ENCODE peak calls at places on chromosomes 6 and 20, in eight cellular contexts. P is cardiac septum; Y is mammary epithelial cell; B is ELF-1; L is anterior cingulate cortex; E is left cardiac atrium; C is T-helper 2 cell; N is activated T-cell treated with anti-CD3 and anti-CD28 coated beads, Interleukin-2, amount 50 U/mL, for 24 hours. Z is an unnamed sample.

GRCh38 chr20:21202284-21202683 is 76.4 kb downstream of the KIZ start:
- DNase-seq in P (no peak), Y (peak), B (no peak), L (no peak), E (no peak), C (no peak), N (no peak), Z (peak)

GRCh38 chr6:169292340-169293124 is 38.9 kb upstream of the THBS2 start:
- DNase-seq in P (no peak), Y (peak), B (no peak), L (no peak), E (peak), C (no peak), N (no peak), Z (peak)

GRCh38 chr6:113530769-113531168 is 326.4 kb upstream of the MARCKS start:
- DNase-seq in P (no peak), Y (peak), B (peak), L (no peak), E (no peak), C (no peak), N (no peak), Z (peak)

GRCh38 chr6:21639316-21639715 is 45.8 kb downstream of the SOX4 start:
- DNase-seq in P (no peak), Y (no peak), B (no peak), L (no peak), E (no peak), C (no peak), N (no peak), Z (no peak)

GRCh38 chr6:162151050-162151658 is 576.4 kb downstream of the PRKN start:
- DNase-seq in P (no peak), Y (no peak), B (no peak), L (no peak), E (no peak), C (no peak), N (no peak), Z (peak)

GRCh38 chr6:111382476-111383294 is 100.3 kb downstream of the REV3L start:
- DNase-seq in P (no peak), Y (no peak), B (no peak), L (no peak), E (no peak), C (no peak), N (no peak), Z (no peak)

GRCh38 chr6:119966484-119966883 is 616.9 kb upstream of the MAN1A1 start:
- DNase-seq in P (no peak), Y (no peak), B (peak), L (no peak), E (no peak), C (no peak), N (no peak), Z (no peak)

GRCh38 chr6:20630617-20631448 is 96.6 kb downstream of the CDKAL1 start:
- DNase-seq in P (no peak), Y (peak), B (no peak), L (no peak), E (no peak), C (no peak), N (no peak), Z (no peak)

GRCh38 chr6:169543704-169544103 is 158.1 kb downstream of the WDR27 start:
- DNase-seq in P (no peak), Y (no peak), B (no peak), L (no peak), E (no peak), C (no peak), N (no peak), Z (no peak)

GRCh38 chr6:109477184-109477583 is 5.8 kb downstream of the ZBTB24 start:
- DNase-seq in P (no peak), Y (no peak), B (no peak), L (no peak), E (no peak), C (no peak), N (no peak), Z (no peak)

GRCh38 chr6:33430991-33431879 is 11.4 kb downstream of the SYNGAP1 start:
- DNase-seq in P (no peak), Y (no peak), B (peak), L (peak), E (peak), C (peak), N (peak), Z (peak)

GRCh38 chr6:71476371-71476770 is 187.8 kb downstream of the OGFRL1 start:
- DNase-seq in P (no peak), Y (no peak), B (no peak), L (no peak), E (no peak), C (no peak), N (no peak), Z (no peak)

GRCh38 chr6:113306552-113307145 is 550.5 kb upstream of the MARCKS start:
- DNase-seq in P (no peak), Y (peak), B (peak), L (no peak), E (peak), C (peak), N (peak), Z (peak)

GRCh38 chr20:50425076-50425475 is 85.1 kb upstream of the PTPN1 start:
- DNase-seq in P (no peak), Y (no peak), B (no peak), L (no peak), E (no peak), C (no peak), N (no peak), Z (no peak)

GRCh38 chr6:30573113-30573512 is 1.9 kb downstream of the ABCF1 start:
- DNase-seq in P (no peak), Y (no peak), B (no peak), L (no peak), E (no peak), C (no peak), N (no peak), Z (no peak)

Z was measured in kidney tubule cell.